ENCODE peak calls at places on chromosomes 2 and 18, in four cellular contexts. One of them, this sample, is unnamed.

GRCh38 chr2:35462226-35462983 is 893.2 kb upstream of the CRIM1 start:
- DNase-seq in K562: no peak
- DNase-seq in HCT116: no peak
- DNase-seq in PC-9: no peak
- DNase-seq in this sample: no peak

GRCh38 chr2:46264447-46264846 is 32.8 kb upstream of the EPAS1 start:
- DNase-seq in K562: no peak
- DNase-seq in HCT116: no peak
- DNase-seq in PC-9: no peak
- DNase-seq in this sample: no peak

GRCh38 chr18:46916551-46917107 is 678 bp downstream of the PIAS2 start:
- DNase-seq in K562: peak; percentile 25
- DNase-seq in HCT116: no peak
- DNase-seq in PC-9: no peak
- DNase-seq in this sample: peak; percentile 73

GRCh38 chr2:133586978-133587377 is 18.7 kb upstream of the NCKAP5 start:
- DNase-seq in K562: no peak
- DNase-seq in HCT116: no peak
- DNase-seq in PC-9: no peak
- DNase-seq in this sample: no peak

GRCh38 chr18:47720741-47721140 is 209.7 kb downstream of the SMAD2 start:
- DNase-seq in K562: no peak
- DNase-seq in HCT116: no peak
- DNase-seq in PC-9: no peak
- DNase-seq in this sample: no peak

GRCh38 chr2:10240911-10241610 is 61.6 kb upstream of the HPCAL1 start:
- DNase-seq in K562: no peak
- DNase-seq in HCT116: no peak
- DNase-seq in PC-9: no peak
- DNase-seq in this sample: no peak

GRCh38 chr2:213188971-213189899 is 37.8 kb upstream of the IKZF2 start:
- DNase-seq in K562: no peak
- DNase-seq in HCT116: no peak
- DNase-seq in PC-9: no peak
- DNase-seq in this sample: no peak

GRCh38 chr2:129178356-129178755 is 801.1 kb upstream of the RAB6C start:
- DNase-seq in K562: no peak
- DNase-seq in HCT116: no peak
- DNase-seq in PC-9: no peak
- DNase-seq in this sample: no peak

GRCh38 chr2:211157856-211158463 is 601.6 kb downstream of the CPS1 start:
- DNase-seq in K562: peak; percentile 63
- DNase-seq in HCT116: peak; percentile 57
- DNase-seq in PC-9: peak; percentile 40
- DNase-seq in this sample: peak; percentile 94

GRCh38 chr2:121431214-121431613 is 99.5 kb upstream of the RNU4ATAC start:
- DNase-seq in K562: no peak
- DNase-seq in HCT116: no peak
- DNase-seq in PC-9: no peak
- DNase-seq in this sample: no peak

GRCh38 chr2:3605013-3605961 is 10.4 kb downstream of the COLEC11 start:
- DNase-seq in K562: peak; percentile 87
- DNase-seq in HCT116: peak; percentile 82
- DNase-seq in PC-9: peak; percentile 65
- DNase-seq in this sample: peak; percentile 96

GRCh38 chr18:3935316-3935715 is 485.3 kb downstream of the TGIF1 start:
- DNase-seq in K562: no peak
- DNase-seq in HCT116: no peak
- DNase-seq in PC-9: no peak
- DNase-seq in this sample: peak; percentile 74

GRCh38 chr18:74513149-74513882 is 17.2 kb downstream of the CNDP2 start:
- DNase-seq in K562: no peak
- DNase-seq in HCT116: no peak
- DNase-seq in PC-9: no peak
- DNase-seq in this sample: no peak

GRCh38 chr2:43178602-43179542 is 47.5 kb downstream of the ZFP36L2 start:
- DNase-seq in K562: peak; percentile 97
- DNase-seq in HCT116: peak; percentile 64
- DNase-seq in PC-9: peak; percentile 91
- DNase-seq in this sample: no peak

GRCh38 chr2:213609570-213610170 is 325.4 kb downstream of the SPAG16 start:
- DNase-seq in K562: no peak
- DNase-seq in HCT116: no peak
- DNase-seq in PC-9: no peak
- DNase-seq in this sample: no peak

GRCh38 chr2:160194351-160194750 is 5.7 kb downstream of the ITGB6 start:
- DNase-seq in K562: no peak
- DNase-seq in HCT116: no peak
- DNase-seq in PC-9: no peak
- DNase-seq in this sample: no peak

GRCh38 chr2:151056870-151057269 is 204.8 kb downstream of the RBM43 start:
- DNase-seq in K562: no peak
- DNase-seq in HCT116: no peak
- DNase-seq in PC-9: no peak
- DNase-seq in this sample: no peak

GRCh38 chr18:39962546-39962945 is 1992.5 kb upstream of the PIK3C3 start:
- DNase-seq in K562: no peak
- DNase-seq in HCT116: no peak
- DNase-seq in PC-9: no peak
- DNase-seq in this sample: no peak

GRCh38 chr18:12599966-12600365 is 57.9 kb downstream of the SPIRE1 start:
- DNase-seq in K562: no peak
- DNase-seq in HCT116: no peak
- DNase-seq in PC-9: no peak
- DNase-seq in this sample: no peak

GRCh38 chr2:30736461-30737325 is 70.6 kb downstream of the CAPN13 start:
- DNase-seq in K562: no peak
- DNase-seq in HCT116: no peak
- DNase-seq in PC-9: no peak
- DNase-seq in this sample: no peak

GRCh38 chr18:77208969-77209368 is 40.7 kb upstream of the GALR1 start:
- DNase-seq in K562: no peak
- DNase-seq in HCT116: no peak
- DNase-seq in PC-9: peak; percentile 23
- DNase-seq in this sample: peak; percentile 57

GRCh38 chr2:50777954-50778353 is 254.0 kb downstream of the NRXN1 start:
- DNase-seq in K562: no peak
- DNase-seq in HCT116: no peak
- DNase-seq in PC-9: no peak
- DNase-seq in this sample: no peak

GRCh38 chr2:25808006-25808383 is 70.3 kb downstream of the ASXL2 start:
- DNase-seq in K562: no peak
- DNase-seq in HCT116: no peak
- DNase-seq in PC-9: no peak
- DNase-seq in this sample: no peak

GRCh38 chr18:63452273-63452672 is 24.5 kb upstream of the SERPINB5 start:
- DNase-seq in K562: no peak
- DNase-seq in HCT116: no peak
- DNase-seq in PC-9: no peak
- DNase-seq in this sample: no peak
- H2AFZ ChIP-seq in K562: no peak overlapping the region
- H2AFZ ChIP-seq in HCT116: peak overlapping the region; percentile 35
- H2AFZ ChIP-seq in PC-9: no peak overlapping the region
- H2AFZ ChIP-seq in this sample: no peak overlapping the region

GRCh38 chr2:54483426-54483825 is 27.3 kb downstream of the SPTBN1 start:
- DNase-seq in K562: no peak
- DNase-seq in HCT116: peak; percentile 75
- DNase-seq in PC-9: peak; percentile 57
- DNase-seq in this sample: no peak

GRCh38 chr2:54479422-54479821 is 23.3 kb downstream of the SPTBN1 start:
- DNase-seq in K562: peak; percentile 21
- DNase-seq in HCT116: no peak
- DNase-seq in PC-9: no peak
- DNase-seq in this sample: no peak

GRCh38 chr2:54481686-54482085 is 25.6 kb downstream of the SPTBN1 start:
- DNase-seq in K562: no peak
- DNase-seq in HCT116: no peak
- DNase-seq in PC-9: no peak
- DNase-seq in this sample: no peak

GRCh38 chr2:54480025-54480424 is 23.9 kb downstream of the SPTBN1 start:
- DNase-seq in K562: no peak
- DNase-seq in HCT116: no peak
- DNase-seq in PC-9: no peak
- DNase-seq in this sample: no peak

DNA sequence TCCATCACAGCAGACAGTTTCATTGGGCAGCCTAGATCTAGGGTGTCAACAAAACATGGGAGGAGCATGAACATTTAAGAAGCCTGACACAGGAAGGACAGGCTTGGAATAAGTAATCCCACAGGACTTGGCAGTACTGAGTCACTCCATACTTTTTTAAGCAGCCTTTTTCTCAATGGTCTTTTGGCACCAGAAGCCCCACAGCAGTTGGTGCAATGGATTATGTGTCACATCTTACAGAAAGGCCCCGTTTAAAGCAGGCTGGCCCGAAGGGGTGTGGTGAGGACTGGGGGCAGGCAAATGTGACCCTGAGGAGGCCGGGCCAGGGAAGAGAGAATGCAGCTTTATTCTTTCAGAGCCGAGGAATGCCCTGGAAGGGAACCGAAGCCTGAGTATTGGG is 26.6 kb downstream of the SPTBN1 start:
- DNase-seq in K562: no peak
- DNase-seq in HCT116: peak; percentile 64
- DNase-seq in PC-9: peak; percentile 70
- DNase-seq in this sample: no peak
- H4K20me1 ChIP-seq in K562: no peaks in the 10 kb centered on the region
- H4K20me1 ChIP-seq in HCT116: no peaks in the 10 kb centered on the region
- H4K20me1 ChIP-seq in PC-9: no peaks in the 10 kb centered on the region
- H4K20me1 ChIP-seq in this sample: no peaks in the 10 kb centered on the region

DNA sequence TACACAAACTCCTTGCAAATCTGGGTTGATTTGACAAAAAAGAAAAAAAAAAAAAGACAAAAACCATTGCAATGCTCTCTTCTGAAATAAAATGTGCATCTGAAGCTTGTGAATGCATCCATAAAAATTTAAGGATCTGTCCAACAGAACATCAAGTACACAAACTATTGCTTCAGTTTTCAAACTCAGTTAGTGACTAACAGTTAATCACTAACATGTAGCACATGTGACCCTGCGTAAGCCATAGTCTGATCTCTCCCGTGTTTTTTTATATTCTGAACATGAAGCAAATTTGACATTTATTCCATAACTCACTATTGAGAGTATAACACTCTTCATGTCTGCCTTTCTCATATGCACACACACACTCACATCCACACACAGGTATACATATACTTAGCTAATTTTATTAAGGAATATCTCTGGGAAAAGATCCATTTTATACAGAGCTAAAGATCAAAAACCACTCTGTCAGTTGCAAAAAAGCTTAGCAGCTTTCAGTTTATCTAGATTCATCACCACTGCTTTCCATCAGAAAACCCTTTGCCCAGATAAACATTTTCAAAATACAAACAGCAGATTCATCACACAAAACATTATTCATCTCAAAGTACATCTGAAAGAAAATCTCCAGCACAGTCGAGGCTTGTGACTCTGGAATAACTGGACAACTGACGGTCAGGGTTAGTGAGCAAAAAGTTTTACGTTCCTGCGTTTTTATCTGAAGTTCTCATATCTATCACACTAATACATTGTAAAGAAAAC is 1000.4 kb upstream of the ACVR2A start:
- DNase-seq in K562: no peak
- DNase-seq in HCT116: no peak
- DNase-seq in PC-9: no peak
- DNase-seq in this sample: no peak
- H2AFZ ChIP-seq in K562: no peak overlapping the region
- H2AFZ ChIP-seq in HCT116: no peak overlapping the region
- H2AFZ ChIP-seq in PC-9: no peak overlapping the region
- H2AFZ ChIP-seq in this sample: no peak overlapping the region

DNA sequence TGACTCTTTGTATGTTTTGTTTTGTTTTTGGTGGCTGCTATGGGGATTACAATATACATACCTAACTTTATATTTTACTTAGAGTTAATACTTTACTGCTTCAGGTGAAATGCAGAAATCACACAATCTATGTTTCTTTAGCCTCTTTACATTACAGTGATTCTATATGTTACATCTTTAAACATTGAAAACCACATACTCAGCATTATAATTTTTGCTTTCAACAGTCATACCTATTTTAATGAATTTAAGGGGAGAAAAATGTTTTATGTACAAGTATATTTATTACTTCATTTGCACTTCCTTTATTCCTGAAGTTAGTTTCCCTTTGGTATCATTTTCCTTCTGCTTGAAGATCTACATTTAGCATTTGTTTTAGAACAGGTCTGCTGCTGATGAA is 23.1 kb downstream of the FAM117B start:
- DNase-seq in K562: no peak
- DNase-seq in HCT116: no peak
- DNase-seq in PC-9: no peak
- DNase-seq in this sample: no peak
- H4K20me1 ChIP-seq in K562: no peaks in the 10 kb centered on the region
- H4K20me1 ChIP-seq in HCT116: no peaks in the 10 kb centered on the region
- H4K20me1 ChIP-seq in PC-9: no peaks in the 10 kb centered on the region
- H4K20me1 ChIP-seq in this sample: peaks cover 44% of the 10 kb centered on the region

GRCh38 chr2:188324067-188324466 is 32.4 kb downstream of the GULP1 start:
- DNase-seq in K562: no peak
- DNase-seq in HCT116: no peak
- DNase-seq in PC-9: no peak
- DNase-seq in this sample: no peak

GRCh38 chr2:188327518-188328205 is 36.0 kb downstream of the GULP1 start:
- DNase-seq in K562: no peak
- DNase-seq in HCT116: no peak
- DNase-seq in PC-9: no peak
- DNase-seq in this sample: no peak

GRCh38 chr2:188328419-188328818 is 36.7 kb downstream of the GULP1 start:
- DNase-seq in K562: no peak
- DNase-seq in HCT116: no peak
- DNase-seq in PC-9: no peak
- DNase-seq in this sample: no peak

GRCh38 chr2:188326290-188326668 is 34.6 kb downstream of the GULP1 start:
- DNase-seq in K562: no peak
- DNase-seq in HCT116: no peak
- DNase-seq in PC-9: no peak
- DNase-seq in this sample: no peak

DNA sequence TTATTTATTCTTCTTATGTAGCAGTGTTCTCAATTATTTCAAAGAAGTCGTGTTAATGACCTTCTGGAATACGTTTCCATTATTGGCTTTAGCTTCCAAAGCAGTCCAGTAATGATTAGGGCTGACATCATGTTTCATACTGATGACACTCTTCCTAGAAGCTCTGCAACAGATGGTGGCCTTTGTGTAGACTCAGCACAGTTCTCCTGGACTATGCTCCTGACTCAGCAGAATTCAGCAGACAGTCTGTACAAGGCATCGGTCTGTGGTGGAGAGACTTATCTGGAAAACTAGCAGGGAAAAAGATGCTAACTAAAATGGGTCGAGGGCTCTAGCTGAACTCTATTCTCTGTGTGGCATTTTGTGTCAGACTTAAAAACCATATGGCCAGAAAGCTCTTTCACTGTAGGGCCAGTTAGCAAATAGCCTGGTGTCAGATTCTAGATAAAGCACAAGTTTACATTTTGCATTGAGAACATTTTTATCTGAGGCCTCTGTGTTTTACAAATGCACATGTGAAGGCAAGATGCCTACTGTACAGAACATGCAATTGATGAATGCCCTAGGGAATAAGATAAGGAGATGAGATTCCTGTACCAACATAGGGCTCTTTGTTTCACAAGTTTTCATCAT is 35.1 kb downstream of the GULP1 start:
- DNase-seq in K562: peak; percentile 81
- DNase-seq in HCT116: no peak
- DNase-seq in PC-9: no peak
- DNase-seq in this sample: no peak
- H2AFZ ChIP-seq in K562: no peak overlapping the region
- H2AFZ ChIP-seq in HCT116: no peak overlapping the region
- H2AFZ ChIP-seq in PC-9: no peak overlapping the region
- H2AFZ ChIP-seq in this sample: no peak overlapping the region

This sample was measured in Karpas-422.